ENCODE peak calls at places on chromosomes 13 and 19, in four cellular contexts. V, Q, P and H are unnamed samples.

GRCh38 chr19:44748426-44749254 is at the start of gene BCL3:
- DNase-seq in Q (no peak), P (peak; percentile 82), V (no peak), H (no peak)

GRCh38 chr13:49308104-49308875 is 60.6 kb downstream of the CDADC1 start:
- DNase-seq in V (no peak), Q (no peak), P (no peak), H (peak; percentile 63)

GRCh38 chr13:43085545-43085944 is 62.2 kb downstream of the DNAJC15 start:
- DNase-seq in P (peak; percentile 3), Q (no peak), V (no peak), H (no peak)

GRCh38 chr19:46697142-46697960 is 19.6 kb downstream of the PRKD2 start:
- DNase-seq in V (peak; percentile 100), P (peak; percentile 100), Q (no peak), H (no peak)

GRCh38 chr13:22012676-22013075 is 341.8 kb downstream of the FGF9 start:
- DNase-seq in P (no peak), Q (no peak), V (no peak), H (no peak)

GRCh38 chr19:31378404-31378803 is 29.2 kb upstream of the TSHZ3 start:
- DNase-seq in Q (no peak), P (no peak), V (no peak), H (peak; percentile 4)

GRCh38 chr13:24215007-24215633 is 54.6 kb downstream of the SPATA13 start:
- DNase-seq in Q (no peak), P (no peak), V (no peak), H (no peak)

GRCh38 chr13:106033634-106034033 is 501.8 kb downstream of the EFNB2 start:
- DNase-seq in V (no peak), P (no peak), Q (no peak), H (peak; percentile 4)

GRCh38 chr13:99658266-99658991 is 157.2 kb downstream of the TM9SF2 start:
- DNase-seq in Q (no peak), V (peak; percentile 74), P (no peak), H (no peak)

GRCh38 chr13:80037505-80037888 is 303.4 kb downstream of the SPRY2 start:
- DNase-seq in Q (no peak), V (no peak), P (no peak), H (no peak)

GRCh38 chr13:41854758-41855157 is 106.2 kb downstream of the VWA8 start:
- DNase-seq in Q (no peak), V (no peak), P (peak; percentile 19), H (no peak)

GRCh38 chr13:59700281-59700680 is 463.4 kb downstream of the DIAPH3 start:
- DNase-seq in V (no peak), P (no peak), Q (no peak), H (peak; percentile 34)

GRCh38 chr19:517721-518136 is 10.4 kb downstream of the TPGS1 start:
- DNase-seq in Q (no peak), V (no peak), P (no peak), H (no peak)

GRCh38 chr19:20151617-20152145 is 15.3 kb upstream of the ZNF486 start:
- DNase-seq in V (no peak), Q (no peak), P (no peak), H (no peak)

GRCh38 chr13:95354156-95354555 is 52.9 kb upstream of the ABCC4 start:
- DNase-seq in Q (no peak), P (no peak), V (no peak), H (no peak)

GRCh38 chr13:113646921-113647340 is 11.1 kb downstream of the ATP4B start:
- DNase-seq in V (peak; percentile 5), Q (no peak), P (no peak), H (no peak)

GRCh38 chr19:15194938-15195337 is 5.9 kb downstream of the NOTCH3 start:
- DNase-seq in P (no peak), Q (no peak), V (no peak), H (no peak)

GRCh38 chr13:69959041-69959440 is 148.6 kb upstream of the ATXN8OS start:
- DNase-seq in V (no peak), Q (no peak), P (no peak), H (no peak)

GRCh38 chr13:25860862-25861261 is 191.0 kb downstream of the SHISA2 start:
- DNase-seq in Q (no peak), V (no peak), P (no peak), H (no peak)

GRCh38 chr13:72384879-72385278 is 342.6 kb downstream of the MZT1 start:
- DNase-seq in Q (no peak), P (no peak), V (no peak), H (peak; percentile 44)

GRCh38 chr13:97392020-97392419 is 41.9 kb upstream of the RAP2A start:
- DNase-seq in Q (no peak), P (no peak), V (no peak), H (no peak)

GRCh38 chr19:6100284-6100915 is 9.9 kb downstream of the RFX2 start:
- DNase-seq in Q (no peak), V (no peak), P (peak; percentile 53), H (no peak)

GRCh38 chr13:48680756-48681392 is 27.1 kb downstream of the CYSLTR2 start:
- DNase-seq in Q (no peak), P (no peak), V (no peak), H (no peak)

DNA sequence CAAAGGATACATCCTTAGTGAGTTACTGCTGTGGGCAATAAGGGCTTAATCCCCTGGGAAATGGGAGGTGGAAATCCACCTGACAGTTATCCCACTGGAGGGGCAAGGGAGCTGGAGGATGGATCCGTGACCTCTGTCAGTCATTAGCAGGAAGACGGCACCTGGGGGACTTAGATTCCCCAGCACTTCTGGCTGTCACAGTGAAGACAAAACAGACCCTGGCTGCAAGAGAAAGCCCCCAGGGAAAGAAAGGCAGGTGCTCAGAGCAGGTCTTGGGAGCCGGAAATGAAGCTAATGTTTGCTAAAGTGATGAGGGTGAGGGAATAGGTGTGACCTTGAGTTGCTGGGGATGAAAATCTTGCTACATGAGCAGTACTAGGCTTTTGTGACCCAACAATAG is 70.4 kb upstream of the MRI1 start:
- DNase-seq in P (no peak), V (no peak), Q (no peak), H (no peak)
- TF ChIP-seq NR2C2 in P (no peak), V (no peak), Q (no peak), H (no peak)

GRCh38 chr19:2011169-2011568 is 4.3 kb downstream of the BTBD2 start:
- DNase-seq in P (no peak), V (no peak), Q (no peak), H (no peak)
- TF ChIP-seq NR2C2 in P (no peak), V (no peak), Q (no peak), H (no peak)

DNA sequence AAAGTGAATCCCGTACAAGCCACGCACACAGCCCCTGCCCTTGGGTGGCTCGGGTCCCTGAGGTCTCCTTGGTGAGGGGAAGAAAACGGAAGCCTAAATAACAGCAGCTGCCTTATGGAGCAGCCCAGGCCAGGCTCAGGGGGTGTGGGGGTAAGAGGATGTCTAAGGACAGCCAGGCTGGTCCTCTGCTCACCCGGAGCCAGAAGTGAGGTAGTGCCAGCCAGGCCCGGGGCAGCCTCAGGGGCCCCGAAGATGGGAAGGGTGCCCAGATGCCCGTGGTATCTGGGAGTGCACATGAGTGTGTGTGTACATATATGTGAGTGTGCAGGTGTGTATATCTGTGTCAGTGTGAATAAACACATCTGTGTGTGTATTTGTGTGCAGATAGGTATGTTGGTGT is 38.4 kb upstream of the PEPD start:
- DNase-seq in P (no peak), V (no peak), Q (no peak), H (no peak)
- TF ChIP-seq NR2C2 in P (no peak), V (no peak), Q (no peak), H (no peak)

DNA sequence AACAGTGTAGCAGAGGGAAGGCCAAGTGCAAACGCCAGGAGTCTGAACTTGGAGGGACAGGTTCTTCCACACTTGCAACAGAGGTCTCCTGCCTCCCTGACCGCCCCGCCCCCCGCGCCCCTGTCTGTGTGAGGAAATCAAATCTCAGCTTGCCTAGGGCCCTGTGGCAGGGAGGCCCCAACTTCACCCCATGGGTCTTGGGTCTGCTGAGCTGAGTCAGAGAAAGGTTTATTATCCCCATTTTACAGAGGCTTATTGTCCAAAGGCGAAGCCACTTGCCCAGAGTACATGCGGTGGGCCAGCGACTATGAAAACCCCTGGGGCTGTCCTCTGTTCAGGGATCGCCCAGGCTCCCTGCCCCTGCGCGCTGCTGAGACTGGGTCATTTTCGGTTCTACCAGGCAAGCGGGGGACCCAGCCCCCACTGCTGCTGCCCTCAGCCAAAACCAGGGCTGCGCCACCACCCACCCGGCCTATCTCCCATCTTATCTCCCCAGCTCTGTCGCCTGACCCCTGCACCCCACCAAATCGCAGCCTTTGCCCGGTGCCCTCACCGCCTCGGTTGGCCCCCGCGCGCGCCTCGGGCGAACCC is 956 bp upstream of the CERS4 start:
- DNase-seq in Q (no peak), P (no peak), V (peak; percentile 47), H (no peak)
- TF ChIP-seq NR2C2 in Q (no peak), P (no peak), V (no peak), H (no peak)

GRCh38 chr19:17762505-17763229 is 11.4 kb downstream of the FCHO1 start:
- DNase-seq in P (peak; percentile 90), V (peak; percentile 91), Q (no peak), H (peak; percentile 59)
- TF ChIP-seq NR2C2 in P (no peak), V (no peak), Q (no peak), H (no peak)

GRCh38 chr13:52832268-52832667 is 16.2 kb downstream of the PCDH8 start:
- DNase-seq in Q (no peak), V (no peak), P (no peak), H (no peak)

GRCh38 chr13:52827839-52828238 is 20.6 kb downstream of the PCDH8 start:
- DNase-seq in Q (no peak), P (no peak), V (no peak), H (no peak)

GRCh38 chr13:52835071-52835793 is 13.2 kb downstream of the PCDH8 start:
- DNase-seq in P (no peak), V (no peak), Q (no peak), H (no peak)

GRCh38 chr13:52833261-52833660 is 15.2 kb downstream of the PCDH8 start:
- DNase-seq in P (no peak), Q (no peak), V (no peak), H (no peak)

GRCh38 chr13:52830946-52831345 is 17.5 kb downstream of the PCDH8 start:
- DNase-seq in V (no peak), P (no peak), Q (no peak), H (no peak)
- TF ChIP-seq NR2C2 in V (no peak), P (no peak), Q (no peak), H (no peak)

DNA sequence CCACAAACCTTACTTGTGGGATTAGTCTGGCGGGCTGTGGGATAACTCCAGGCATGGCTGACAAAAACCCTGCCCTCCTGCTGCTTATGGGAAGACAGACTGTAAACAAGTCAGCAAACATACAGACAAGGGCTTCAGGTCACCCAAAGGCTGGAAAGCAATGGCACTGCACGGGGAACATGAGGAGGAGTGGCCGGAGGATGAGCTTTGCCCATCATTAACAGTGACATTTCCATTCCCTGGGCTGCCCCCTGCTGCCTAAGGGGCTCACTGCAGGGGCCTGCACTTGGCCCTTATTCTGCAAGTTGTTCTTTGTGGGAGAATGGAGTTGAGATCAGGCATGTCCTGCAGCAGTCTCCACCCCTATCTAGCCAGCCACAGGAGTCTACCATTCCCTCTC is 91.3 kb downstream of the UQCRFS1 start:
- DNase-seq in P (peak; percentile 56), Q (no peak), V (peak; percentile 70), H (no peak)
- TF ChIP-seq NR2C2 in P (no peak), Q (no peak), V (no peak), H (no peak)

DNA sequence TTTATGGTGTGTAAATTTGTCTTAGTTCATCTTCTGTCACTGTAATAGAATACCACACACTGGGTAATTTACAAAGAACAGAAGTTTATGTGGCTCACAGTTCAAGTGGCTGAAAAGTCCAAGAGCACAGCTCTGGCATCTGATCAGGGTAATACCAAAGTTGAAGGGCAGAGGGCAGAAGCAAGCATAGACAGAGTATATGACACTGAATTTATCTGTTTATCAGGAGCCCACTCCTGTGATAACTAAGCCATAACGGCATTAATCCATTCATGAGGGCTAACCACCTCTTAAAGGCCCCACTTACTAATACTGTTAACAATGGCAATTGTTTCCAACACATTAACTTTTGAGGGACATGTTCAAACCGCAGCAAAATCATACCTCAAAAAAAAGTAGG is 4.0 kb upstream of the RFXAP start:
- DNase-seq in Q (no peak), P (no peak), V (no peak), H (peak; percentile 28)
- TF ChIP-seq NR2C2 in Q (no peak), P (no peak), V (no peak), H (no peak)